ENCODE peak calls at places on chromosomes 6 and 20, in four cellular contexts. J is lower lobe of right lung, Z is astrocyte, F is dorsolateral prefrontal cortex. R is an unnamed sample. For H3K27me3, the result is how much of the 10 kb centered on the place peaks cover.

GRCh38 chr6:167401525-167402194 is 76.8 kb downstream of the TTLL2 start:
- DNase-seq in J (peak), Z (no peak), F (no peak), R (no peak)

GRCh38 chr6:56499121-56499520 is 143.6 kb downstream of the DST start:
- DNase-seq in J (no peak), Z (no peak), F (no peak), R (no peak)

GRCh38 chr6:36677059-36677749 is 1.3 kb upstream of the CDKN1A start:
- DNase-seq in J (no peak), Z (peak), F (no peak), R (no peak)

GRCh38 chr6:142884214-142885035 is 60.6 kb downstream of the HIVEP2 start:
- DNase-seq in J (no peak), Z (no peak), F (no peak), R (no peak)

GRCh38 chr6:122758927-122759334 is 20.6 kb upstream of the FABP7 start:
- DNase-seq in J (no peak), Z (no peak), F (no peak), R (no peak)

GRCh38 chr6:33000053-33000452 is 9.3 kb downstream of the HLA-DOA start:
- DNase-seq in J (no peak), Z (no peak), F (no peak), R (no peak)

GRCh38 chr6:6052216-6052615 is 45.5 kb upstream of the NRN1 start:
- DNase-seq in J (no peak), Z (no peak), F (no peak), R (no peak)

GRCh38 chr6:119856136-119856535 is 506.6 kb upstream of the MAN1A1 start:
- DNase-seq in J (no peak), Z (no peak), F (no peak), R (peak)

GRCh38 chr6:37705239-37706051 is 7.8 kb upstream of the MDGA1 start:
- DNase-seq in J (peak), Z (peak), F (peak), R (peak)

GRCh38 chr6:74519172-74519571 is 686.7 kb downstream of the COL12A1 start:
- DNase-seq in J (no peak), Z (peak), F (no peak), R (peak)

GRCh38 chr6:161327360-161327953 is 53.6 kb upstream of the AGPAT4 start:
- DNase-seq in J (no peak), Z (peak), F (no peak), R (no peak)

GRCh38 chr6:168309183-168309582 is 10.4 kb downstream of the DACT2 start:
- DNase-seq in J (no peak), Z (no peak), F (no peak), R (no peak)

GRCh38 chr20:50518270-50518721 is 8.1 kb downstream of the PTPN1 start:
- DNase-seq in J (no peak), Z (peak), F (no peak), R (no peak)

GRCh38 chr6:110475255-110475654 is 1.2 kb downstream of the SLC22A16 start:
- DNase-seq in J (peak), Z (no peak), F (no peak), R (no peak)

GRCh38 chr6:156944412-156944811 is 167.2 kb downstream of the ARID1B start:
- DNase-seq in J (no peak), Z (no peak), F (no peak), R (no peak)

GRCh38 chr6:100886078-100886477 is 4.9 kb upstream of the ASCC3 start:
- DNase-seq in J (no peak), Z (peak), F (no peak), R (peak)

GRCh38 chr6:15351631-15352030 is 105.8 kb downstream of the JARID2 start:
- DNase-seq in J (no peak), Z (peak), F (no peak), R (peak)

GRCh38 chr6:136312975-136313374 is 23.3 kb upstream of the BCLAF1 start:
- DNase-seq in J (no peak), Z (no peak), F (no peak), R (no peak)

GRCh38 chr20:25023316-25023715 is 30.8 kb upstream of the APMAP start:
- DNase-seq in J (no peak), Z (no peak), F (no peak), R (no peak)

GRCh38 chr6:19664050-19664449 is 173.1 kb upstream of the ID4 start:
- DNase-seq in J (no peak), Z (no peak), F (no peak), R (no peak)

GRCh38 chr6:71248306-71248705 is 40.3 kb upstream of the OGFRL1 start:
- DNase-seq in J (no peak), Z (peak), F (no peak), R (peak)

GRCh38 chr6:1620504-1621327 is 11.0 kb downstream of the FOXC1 start:
- DNase-seq in J (peak), Z (no peak), F (no peak), R (no peak)
- H3K27me3 ChIP-seq in J (half or more), Z (half or more), F (under half), R (half or more)

DNA sequence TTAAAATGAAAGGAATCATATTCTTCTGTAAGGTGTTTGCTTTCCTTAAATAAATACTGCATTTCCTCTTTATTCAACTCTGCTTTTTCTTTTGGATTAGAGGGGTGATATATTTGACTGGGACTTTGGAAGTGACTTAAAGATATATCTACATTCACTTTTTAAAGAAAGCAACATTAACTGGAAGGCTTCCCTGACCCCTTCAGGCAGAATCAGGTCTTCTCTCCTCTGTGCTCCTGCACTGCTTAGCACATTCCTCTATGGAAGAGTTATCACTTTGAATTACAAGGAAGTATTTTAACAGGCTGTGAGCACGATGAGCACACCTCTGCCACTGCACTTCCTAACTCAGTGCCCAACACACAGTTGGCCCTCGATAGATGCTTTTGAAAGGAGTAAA is 59.2 kb upstream of the POU3F2 start:
- DNase-seq in J (no peak), Z (no peak), F (no peak), R (no peak)
- H3K27me3 ChIP-seq in J (under half), Z (under half), F (under half), R (under half)

DNA sequence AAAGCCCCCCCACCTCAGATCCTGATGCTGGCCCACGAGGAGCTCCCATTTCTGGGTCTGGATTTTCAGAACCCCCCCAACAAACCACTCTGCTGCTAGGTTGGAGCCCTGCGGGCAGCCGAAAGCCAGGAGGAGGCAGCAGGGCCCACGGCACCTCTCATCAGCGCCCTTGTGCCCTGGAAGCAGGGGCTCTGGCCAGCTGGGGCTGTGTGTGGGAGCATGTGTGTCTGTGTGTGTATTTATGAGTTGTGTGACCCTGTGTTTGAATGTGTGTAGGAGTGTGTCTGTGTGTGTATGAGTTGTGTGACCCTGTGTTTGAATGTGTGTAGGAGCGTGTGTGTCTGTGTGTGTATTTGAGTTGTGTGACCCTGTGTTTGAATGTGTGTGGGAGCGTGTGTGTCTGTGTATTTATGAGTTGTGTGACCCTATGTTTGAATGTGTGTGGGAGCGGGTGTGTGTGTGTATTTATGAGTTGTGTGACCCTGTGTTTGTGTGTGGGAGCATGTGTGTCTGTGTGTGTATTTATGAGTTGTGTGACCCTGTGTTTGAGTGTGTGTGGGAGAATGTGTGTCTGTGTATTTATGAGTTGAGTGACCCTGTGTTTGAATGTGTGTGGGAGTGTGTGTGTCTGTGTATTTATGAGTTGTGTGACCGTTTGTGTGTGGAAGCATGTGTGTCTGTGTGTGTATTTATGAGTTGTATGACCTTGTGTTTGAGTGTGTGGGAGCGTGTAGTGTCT is 18.9 kb downstream of the SLC17A9 start:
- DNase-seq in J (no peak), Z (no peak), F (no peak), R (no peak)
- H3K27me3 ChIP-seq in J (half or more), Z (under half), F (under half), R (under half)

GRCh38 chr20:36337886-36338285 is 31.7 kb downstream of the DLGAP4 start:
- DNase-seq in J (no peak), Z (no peak), F (no peak), R (no peak)
- H3K27me3 ChIP-seq in J (under half), Z (under half), F (under half), R (under half)

GRCh38 chr6:160141001-160141726 is 19.5 kb downstream of the SLC22A1 start:
- DNase-seq in J (no peak), Z (peak), F (no peak), R (peak)

GRCh38 chr6:160138839-160139419 is 17.3 kb downstream of the SLC22A1 start:
- DNase-seq in J (no peak), Z (no peak), F (no peak), R (no peak)

GRCh38 chr6:160137989-160138835 is 16.6 kb downstream of the SLC22A1 start:
- DNase-seq in J (no peak), Z (peak), F (no peak), R (peak)

GRCh38 chr6:160137130-160137988 is 15.7 kb downstream of the SLC22A1 start:
- DNase-seq in J (no peak), Z (no peak), F (no peak), R (no peak)

DNA sequence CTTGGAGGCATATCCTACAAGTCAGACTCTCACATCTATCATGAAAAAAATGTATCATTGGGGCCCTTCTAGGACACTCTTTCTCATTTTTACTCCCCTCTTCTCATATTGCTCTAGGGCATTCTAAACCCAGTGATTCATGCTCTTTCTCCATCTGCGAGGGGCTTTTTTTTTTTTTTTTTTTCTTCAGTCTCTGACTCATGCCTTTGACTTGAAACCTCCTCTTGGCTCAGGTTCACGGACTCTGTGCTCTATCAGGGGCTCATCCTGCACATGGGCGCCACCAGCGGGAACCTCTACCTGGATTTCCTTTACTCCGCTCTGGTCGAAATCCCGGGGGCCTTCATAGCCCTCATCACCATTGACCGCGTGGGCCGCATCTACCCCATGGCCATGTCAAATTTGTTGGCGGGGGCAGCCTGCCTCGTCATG is 17.8 kb downstream of the SLC22A1 start:
- DNase-seq in J (no peak), Z (peak), F (no peak), R (peak)
- H3K27me3 ChIP-seq in J (under half), Z (under half), F (under half), R (under half)

GRCh38 chr20:36401336-36401735 is 95.2 kb downstream of the DLGAP4 start:
- DNase-seq in J (peak), Z (no peak), F (no peak), R (no peak)
- H3K27me3 ChIP-seq in J (under half), Z (under half), F (under half), R (under half)

R was measured in brain microvascular endothelial cell.